ENCODE peak calls at places on chromosomes 2 and 18, in four cellular contexts. H, P, Y and A are unnamed samples.

GRCh38 chr2:20577495-20578235 is 73.2 kb downstream of the HS1BP3 start:
- DNase-seq in H (peak), P (no peak), Y (no peak), A (no peak)

GRCh38 chr18:63457987-63458386 is 18.8 kb upstream of the SERPINB5 start:
- DNase-seq in H (no peak), P (no peak), Y (no peak), A (no peak)

GRCh38 chr2:6978991-6979390 is 61.8 kb downstream of the RNF144A start:
- DNase-seq in H (no peak), P (no peak), Y (no peak), A (no peak)

GRCh38 chr2:207901401-207901800 is 123.9 kb downstream of the PLEKHM3 start:
- DNase-seq in H (no peak), P (no peak), Y (no peak), A (no peak)

GRCh38 chr2:72148975-72149555 is 1.4 kb upstream of the CYP26B1 start:
- DNase-seq in H (no peak), P (peak), Y (no peak), A (no peak)

GRCh38 chr2:23669413-23670244 is 257.3 kb downstream of the ATAD2B start:
- DNase-seq in H (peak), P (peak), Y (no peak), A (no peak)

GRCh38 chr2:185738679-185739472 is at the start of gene FSIP2:
- DNase-seq in H (peak), P (peak), Y (peak), A (peak)

GRCh38 chr2:38959938-38960608 is 70.4 kb downstream of the ARHGEF33 start:
- DNase-seq in H (peak), P (peak), Y (peak), A (peak)

GRCh38 chr18:69963196-69963595 is 15.5 kb upstream of the CD226 start:
- DNase-seq in H (no peak), P (no peak), Y (no peak), A (no peak)

GRCh38 chr2:199228887-199229819 is 228.6 kb downstream of the SATB2 start:
- DNase-seq in H (no peak), P (no peak), Y (no peak), A (peak)

GRCh38 chr2:71348302-71348701 is 16.7 kb downstream of the ZNF638 start:
- DNase-seq in H (no peak), P (peak), Y (peak), A (no peak)

GRCh38 chr18:10851824-10852225 is 297.5 kb downstream of the PIEZO2 start:
- DNase-seq in H (no peak), P (no peak), Y (peak), A (peak)

GRCh38 chr2:20660506-20660905 is 6.4 kb upstream of the GDF7 start:
- DNase-seq in H (peak), P (no peak), Y (no peak), A (no peak)

GRCh38 chr2:218069606-218070300 is 700 bp downstream of the RUFY4 start:
- DNase-seq in H (no peak), P (no peak), Y (no peak), A (no peak)

GRCh38 chr2:64654993-64655666 is 1.4 kb upstream of the SERTAD2 start:
- DNase-seq in H (no peak), P (no peak), Y (peak), A (peak)

GRCh38 chr2:73103018-73103542 is 9.7 kb downstream of the RAB11FIP5 start:
- DNase-seq in H (no peak), P (no peak), Y (no peak), A (no peak)

GRCh38 chr2:112958428-112959108 is 19.2 kb upstream of the IL36G start:
- DNase-seq in H (no peak), P (peak), Y (peak), A (peak)

GRCh38 chr18:4016391-4017049 is 438.6 kb downstream of the DLGAP1 start:
- DNase-seq in H (no peak), P (no peak), Y (no peak), A (peak)

GRCh38 chr2:196263181-196263747 is 91.9 kb upstream of the STK17B start:
- DNase-seq in H (no peak), P (no peak), Y (peak), A (peak)

GRCh38 chr2:35314049-35314448 is 1041.5 kb upstream of the CRIM1 start:
- DNase-seq in H (no peak), P (no peak), Y (no peak), A (no peak)

GRCh38 chr18:60259052-60259681 is 113.4 kb downstream of the MC4R start:
- DNase-seq in H (no peak), P (no peak), Y (peak), A (no peak)

GRCh38 chr2:180046776-180047175 is 39.7 kb upstream of the CWC22 start:
- DNase-seq in H (no peak), P (no peak), Y (no peak), A (no peak)

GRCh38 chr2:180050246-180050645 is 43.1 kb upstream of the CWC22 start:
- DNase-seq in H (no peak), P (no peak), Y (no peak), A (no peak)

GRCh38 chr2:180040146-180040925 is 33.2 kb upstream of the CWC22 start:
- DNase-seq in H (no peak), P (no peak), Y (peak), A (no peak)

GRCh38 chr2:180048256-180048655 is 41.2 kb upstream of the CWC22 start:
- DNase-seq in H (no peak), P (no peak), Y (no peak), A (no peak)

DNA sequence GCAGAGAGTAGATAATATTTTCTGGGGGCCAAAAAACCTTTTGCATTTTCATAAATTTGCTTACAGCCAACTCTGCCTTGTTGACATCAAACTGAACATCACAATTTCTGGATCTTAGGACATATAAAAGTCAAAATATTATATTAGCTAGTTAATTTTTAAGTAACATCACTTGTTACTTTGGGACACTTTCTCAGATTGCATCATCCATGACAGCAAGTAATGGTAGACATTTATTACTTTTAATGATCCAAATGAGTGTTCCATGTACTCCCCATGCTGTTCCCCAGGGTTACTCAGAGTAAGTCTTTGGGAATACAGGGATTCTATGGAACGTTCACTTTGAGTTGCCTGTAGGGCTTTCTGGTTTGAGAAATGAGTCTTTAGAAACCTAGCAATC is 39.1 kb upstream of the CWC22 start:
- DNase-seq in H (no peak), P (no peak), Y (no peak), A (no peak)
- TF ChIP-seq CTCF in H (no peak), P (no peak), Y (no peak), A (no peak)

GRCh38 chr18:22176282-22176621 is 6.9 kb downstream of the GATA6 start:
- DNase-seq in H (no peak), P (no peak), Y (no peak), A (no peak)

GRCh38 chr18:22179174-22179573 is 9.8 kb downstream of the GATA6 start:
- DNase-seq in H (no peak), P (no peak), Y (no peak), A (no peak)

GRCh38 chr18:22179631-22180030 is 10.2 kb downstream of the GATA6 start:
- DNase-seq in H (no peak), P (no peak), Y (no peak), A (no peak)

GRCh38 chr18:22176622-22177495 is 7.5 kb downstream of the GATA6 start:
- DNase-seq in H (peak), P (no peak), Y (no peak), A (no peak)

DNA sequence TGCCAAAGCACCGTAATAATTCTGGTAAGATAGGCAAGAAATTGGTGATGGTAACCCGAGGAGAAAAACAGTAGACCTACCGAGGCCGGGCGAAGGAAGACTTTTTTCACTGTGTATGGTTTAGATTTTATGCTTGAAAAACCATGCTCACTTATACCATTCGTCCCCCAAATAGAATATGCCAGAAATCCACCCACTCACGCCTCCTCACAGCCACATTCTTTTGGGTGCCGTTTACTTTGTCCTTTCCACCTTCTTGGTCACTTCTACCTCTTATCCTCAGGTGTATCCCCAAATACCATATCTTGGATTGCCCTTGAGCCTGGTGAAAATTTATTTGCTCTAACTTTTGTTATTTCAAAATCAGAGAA is 8.1 kb downstream of the GATA6 start:
- DNase-seq in H (no peak), P (no peak), Y (no peak), A (no peak)
- H3K4me3 ChIP-seq in H (peak), P (peak), Y (no peak), A (no peak)

GRCh38 chr2:152176113-152176714 is 651 bp upstream of the STAM2 start:
- DNase-seq in H (no peak), P (no peak), Y (no peak), A (peak)
- TF ChIP-seq CTCF in H (no peak), P (no peak), Y (no peak), A (no peak)

DNA sequence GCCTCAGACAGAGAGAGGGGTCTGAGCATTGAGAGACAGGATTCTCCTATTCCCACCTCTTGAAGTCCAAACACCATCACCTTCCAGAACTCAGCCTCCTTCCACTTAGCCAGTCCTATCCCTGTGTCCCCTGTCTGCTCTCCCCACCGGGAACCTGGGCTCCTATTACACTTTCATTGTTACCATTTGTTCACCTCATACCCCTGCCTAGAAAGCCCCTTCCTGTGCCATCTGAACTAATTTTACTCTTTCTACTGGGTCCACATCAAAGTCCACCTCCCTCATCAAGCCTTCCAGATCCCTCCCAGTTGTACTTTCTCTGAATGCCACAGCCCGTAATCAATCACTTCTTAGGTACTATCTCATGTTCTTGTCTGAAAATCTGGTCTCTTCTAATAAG is 220.6 kb downstream of the ZBTB7C start:
- DNase-seq in H (no peak), P (no peak), Y (no peak), A (no peak)
- H3K4me3 ChIP-seq in H (no peak), P (no peak), Y (no peak), A (no peak)

GRCh38 chr2:232339121-232340081 is 39.1 kb upstream of the ALPP start:
- DNase-seq in H (peak), P (no peak), Y (no peak), A (no peak)
- TF ChIP-seq CTCF in H (no peak), P (no peak), Y (peak), A (no peak)

DNA sequence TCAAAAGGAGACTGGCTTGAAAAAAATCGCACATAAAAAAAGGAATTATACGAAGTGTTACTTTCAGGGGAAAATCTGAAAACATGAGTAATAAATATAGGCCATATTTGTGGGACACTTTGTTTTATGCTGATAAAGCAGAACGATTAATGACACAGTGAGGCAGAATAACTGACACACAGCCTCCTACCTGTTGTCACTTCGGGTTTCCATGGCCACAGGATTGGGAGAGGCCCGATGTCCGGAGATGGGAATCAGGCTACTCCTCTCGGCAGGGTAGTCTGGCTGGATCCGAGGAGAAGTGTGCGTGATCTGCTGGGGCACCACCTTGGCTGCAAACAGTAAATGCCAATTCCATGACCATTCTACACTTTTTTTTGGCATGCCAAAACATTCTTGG is 31.7 kb downstream of the SAP130 start:
- DNase-seq in H (no peak), P (no peak), Y (no peak), A (no peak)
- H3K4me3 ChIP-seq in H (no peak), P (no peak), Y (no peak), A (no peak)

GRCh38 chr2:202056611-202057010 is 16.4 kb upstream of the KIAA2012 start:
- DNase-seq in H (no peak), P (no peak), Y (peak), A (peak)

GRCh38 chr2:202064881-202065230 is 8.2 kb upstream of the KIAA2012 start:
- DNase-seq in H (no peak), P (no peak), Y (no peak), A (no peak)

GRCh38 chr2:202064206-202064880 is 8.7 kb upstream of the KIAA2012 start:
- DNase-seq in H (no peak), P (peak), Y (peak), A (no peak)

GRCh38 chr2:202061695-202062094 is 11.4 kb upstream of the KIAA2012 start:
- DNase-seq in H (no peak), P (no peak), Y (peak), A (no peak)

DNA sequence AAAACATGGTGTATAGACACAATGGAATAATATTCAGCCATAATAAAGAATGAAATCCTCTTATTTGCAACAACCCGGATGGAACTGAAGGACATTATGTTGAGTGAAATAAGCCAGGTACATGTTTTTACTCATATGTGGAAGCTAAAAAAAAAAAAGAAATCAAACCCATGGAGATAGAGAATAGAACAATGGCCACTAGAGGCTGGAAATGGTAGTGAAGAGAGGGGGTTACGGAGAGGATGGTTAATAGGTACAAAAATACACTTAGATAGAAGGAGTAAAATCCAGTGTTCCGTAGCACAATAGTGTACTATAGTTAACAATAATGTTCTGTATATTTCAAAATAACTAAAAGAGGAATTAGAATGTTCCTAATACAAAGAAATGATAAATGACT is 12.8 kb upstream of the KIAA2012 start:
- DNase-seq in H (no peak), P (no peak), Y (no peak), A (no peak)
- TF ChIP-seq CTCF in H (no peak), P (no peak), Y (peak), A (peak)

GRCh38 chr2:31567679-31568078 is 13.1 kb downstream of the SRD5A2 start:
- DNase-seq in H (no peak), P (no peak), Y (no peak), A (no peak)
- H3K4me3 ChIP-seq in H (no peak), P (no peak), Y (no peak), A (no peak)

DNA sequence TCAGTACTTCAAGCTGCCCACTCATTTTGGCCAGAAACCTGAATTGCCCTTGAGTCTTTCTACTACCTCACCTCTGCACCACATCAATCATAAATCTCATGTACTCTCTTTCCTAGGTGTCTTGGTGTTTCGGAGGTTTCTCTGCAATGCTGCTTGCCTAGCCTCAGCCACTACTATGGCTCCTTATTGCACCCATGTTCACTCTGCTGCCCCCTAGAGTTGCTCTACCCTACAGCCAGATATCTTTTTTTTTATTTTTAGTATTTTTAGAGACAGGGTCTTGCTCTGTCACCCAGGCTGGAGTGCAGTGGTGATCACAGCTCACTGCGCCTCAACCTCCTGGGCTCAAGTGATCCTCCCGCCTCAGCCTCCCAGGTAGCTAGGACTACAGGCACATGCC is 413.0 kb downstream of the PTPRM start:
- DNase-seq in H (no peak), P (no peak), Y (no peak), A (peak)
- TF ChIP-seq CTCF in H (peak), P (no peak), Y (no peak), A (peak)

GRCh38 chr2:105573910-105574655 is 170.6 kb upstream of the NCK2 start:
- DNase-seq in H (no peak), P (no peak), Y (peak), A (no peak)
- H3K4me3 ChIP-seq in H (no peak), P (no peak), Y (no peak), A (no peak)